ENCODE peak calls at places on chromosomes 5 and 9, in nine cellular contexts. Z is HS-27A; L is activated naive CD4-positive, alpha-beta T cell; S is hippocampal formation; A is A172; M is K562; U is T-helper 9 cell; O is NCI-H2107; X is EL. W is an unnamed sample.
A peak's percentile ranks its signal among the peaks of the same experiment; 100 is the strongest.

GRCh38 chr9:75120661-75121060 is 32.3 kb downstream of the OSTF1 start:
- DNase-seq in U (no peak), L (no peak), Z (no peak), O (no peak), M (no peak), A (no peak), S (no peak), X (no peak), W (no peak)

GRCh38 chr5:130541617-130542221 is 623.3 kb downstream of the HINT1 start:
- DNase-seq in L (no peak), A (peak; percentile 85), X (peak; percentile 33), M (no peak), O (no peak), Z (no peak), U (no peak), S (no peak), W (no peak)

GRCh38 chr9:12813960-12814876 is 39.4 kb downstream of the LURAP1L start:
- DNase-seq in A (peak; percentile 92), Z (peak; percentile 85), S (no peak), M (no peak), X (peak; percentile 99), O (peak; percentile 66), U (no peak), L (no peak), W (peak; percentile 58)

GRCh38 chr5:127849436-127849835 is 146.2 kb downstream of the CCDC192 start:
- DNase-seq in M (no peak), S (no peak), X (peak; percentile 15), Z (no peak), L (no peak), O (no peak), U (no peak), A (no peak), W (no peak)

GRCh38 chr5:86861514-86861913 is 243.8 kb downstream of the COX7C start:
- DNase-seq in U (no peak), A (no peak), Z (no peak), X (no peak), L (no peak), M (no peak), O (no peak), S (peak; percentile 65), W (no peak)

GRCh38 chr5:137497396-137498290 is 1.5 kb downstream of the SPOCK1 start:
- DNase-seq in S (no peak), U (no peak), O (no peak), A (no peak), X (peak; percentile 20), M (no peak), L (no peak), Z (no peak), W (no peak)

GRCh38 chr9:128683340-128684064 is 5.5 kb upstream of the SET start:
- DNase-seq in Z (no peak), O (no peak), X (peak; percentile 51), S (no peak), L (no peak), M (peak; percentile 19), U (peak; percentile 9), A (no peak), W (peak; percentile 72)

GRCh38 chr5:53418844-53419243 is 61.6 kb upstream of the FST start:
- DNase-seq in S (no peak), L (no peak), U (no peak), X (peak; percentile 96), A (peak; percentile 88), Z (no peak), M (no peak), O (no peak), W (no peak)

GRCh38 chr5:121962943-121963342 is 1.2 kb downstream of the SRFBP1 start:
- DNase-seq in A (no peak), Z (no peak), O (no peak), M (no peak), U (no peak), S (no peak), L (no peak), X (peak; percentile 26), W (no peak)

GRCh38 chr9:17481565-17481964 is 97.3 kb upstream of the SH3GL2 start:
- DNase-seq in L (no peak), M (no peak), X (no peak), O (no peak), A (no peak), U (no peak), S (no peak), Z (no peak), W (no peak)

GRCh38 chr5:139637438-139638089 is 10.6 kb upstream of the CXXC5 start:
- DNase-seq in Z (no peak), X (peak; percentile 82), A (peak; percentile 66), O (peak; percentile 19), L (no peak), S (peak; percentile 68), U (peak; percentile 26), M (peak; percentile 89), W (peak; percentile 83)

GRCh38 chr5:58849995-58850667 is 267.3 kb downstream of the RAB3C start:
- DNase-seq in O (no peak), L (no peak), U (no peak), Z (no peak), S (peak; percentile 12), M (no peak), X (peak; percentile 14), A (peak; percentile 40), W (peak; percentile 88)

GRCh38 chr9:92059045-92059444 is 56.2 kb downstream of the SPTLC1 start:
- DNase-seq in X (no peak), M (no peak), L (no peak), Z (no peak), O (no peak), U (no peak), A (no peak), S (no peak), W (no peak)